ENCODE peak calls at places on chromosomes 11 and 22, in four cellular contexts. S, A, U and T are unnamed samples. For H3K4me1, the result is how much of the 10 kb centered on the place peaks cover.

GRCh38 chr11:126834149-126834548 is 166.4 kb downstream of the KIRREL3 start:
- DNase-seq in A (no peak), S (no peak), U (no peak), T (no peak)

GRCh38 chr11:28346721-28347120 is 238.5 kb downstream of the METTL15 start:
- DNase-seq in U (no peak), S (no peak), A (no peak), T (no peak)

GRCh38 chr11:128772814-128773213 is 78.9 kb downstream of the FLI1 start:
- DNase-seq in U (peak), S (no peak), A (peak), T (peak)

GRCh38 chr22:46195487-46196165 is 45.3 kb downstream of the PPARA start:
- DNase-seq in S (no peak), A (no peak), U (no peak), T (peak)

GRCh38 chr11:133719532-133720235 is 125.6 kb downstream of the SPATA19 start:
- DNase-seq in A (no peak), U (no peak), S (no peak), T (no peak)

GRCh38 chr11:10305262-10305963 is 540 bp downstream of the ADM start:
- DNase-seq in U (peak), A (peak), S (no peak), T (peak)

GRCh38 chr22:33076368-33076767 is 18.2 kb upstream of the SYN3 start:
- DNase-seq in A (no peak), U (no peak), S (no peak), T (no peak)

GRCh38 chr11:125088123-125088522 is 23.3 kb downstream of the TMEM218 start:
- DNase-seq in A (no peak), U (no peak), S (no peak), T (no peak)

GRCh38 chr22:46297151-46297819 is 615 bp downstream of the GTSE1 start:
- DNase-seq in U (no peak), A (no peak), S (no peak), T (peak)

GRCh38 chr11:125941606-125942275 is 4.1 kb upstream of the VSIG10L2 start:
- DNase-seq in A (peak), S (peak), U (peak), T (peak)

GRCh38 chr11:69394234-69394891 is 87.1 kb upstream of the LINC01488 start:
- DNase-seq in S (no peak), A (peak), U (peak), T (no peak)

GRCh38 chr22:39474351-39474991 is 17.7 kb downstream of the MGAT3 start:
- DNase-seq in S (no peak), A (no peak), U (no peak), T (peak)

GRCh38 chr11:109864834-109865557 is 228.2 kb upstream of the ZC3H12C start:
- DNase-seq in U (no peak), A (no peak), S (no peak), T (no peak)

GRCh38 chr11:3810446-3810845 is 2.1 kb downstream of the PGAP2 start:
- DNase-seq in U (no peak), S (no peak), A (no peak), T (no peak)

GRCh38 chr22:48755332-48755949 is 1072.2 kb downstream of the BRD1 start:
- DNase-seq in U (no peak), A (no peak), S (no peak), T (no peak)

GRCh38 chr11:61754534-61755482 is 2.4 kb downstream of the MYRF start:
- DNase-seq in U (peak), A (no peak), S (no peak), T (peak)

GRCh38 chr22:31734512-31734911 is 15.4 kb downstream of the PRR14L start:
- DNase-seq in S (no peak), U (no peak), A (no peak), T (peak)

GRCh38 chr11:85758480-85759039 is 52.4 kb downstream of the SYTL2 start:
- DNase-seq in A (no peak), U (no peak), S (no peak), T (no peak)

GRCh38 chr22:26360169-26360885 is 68.7 kb upstream of the ASPHD2 start:
- DNase-seq in S (peak), U (no peak), A (peak), T (peak)

GRCh38 chr22:43833286-43834240 is 21.5 kb upstream of the EFCAB6 start:
- DNase-seq in S (no peak), A (peak), U (peak), T (no peak)

GRCh38 chr11:79437274-79437980 is 3.4 kb downstream of the TENM4 start:
- DNase-seq in S (peak), A (peak), U (peak), T (no peak)

GRCh38 chr11:16361108-16361869 is 4.9 kb upstream of the SOX6 start:
- DNase-seq in S (no peak), A (no peak), U (no peak), T (no peak)

GRCh38 chr22:24938741-24939341 is 7.7 kb downstream of the LHFPL7 start:
- DNase-seq in S (peak), U (no peak), A (no peak), T (peak)

GRCh38 chr11:77457340-77457739 is 16.6 kb downstream of the PAK1 start:
- DNase-seq in A (no peak), U (no peak), S (no peak), T (no peak)

GRCh38 chr11:2155511-2155910 is 5.5 kb downstream of the INS start:
- DNase-seq in U (no peak), A (no peak), S (no peak), T (no peak)

GRCh38 chr11:60978546-60979380 is 7.3 kb downstream of the CD6 start:
- DNase-seq in A (no peak), S (no peak), U (no peak), T (peak)

GRCh38 chr11:8167796-8168195 is 1.0 kb downstream of the RIC3 start:
- DNase-seq in S (no peak), U (no peak), A (no peak), T (no peak)

GRCh38 chr11:8168485-8169257 is at the start of gene RIC3:
- DNase-seq in U (peak), S (peak), A (peak), T (peak)
- H3K4me3 ChIP-seq in U (peak), S (peak), A (peak), T (peak)

GRCh38 chr11:65415499-65416340 is 6.9 kb upstream of the NEAT1 start:
- DNase-seq in U (peak), A (no peak), S (no peak), T (no peak)

GRCh38 chr11:65416341-65417185 is 6.0 kb upstream of the NEAT1 start:
- DNase-seq in A (peak), S (peak), U (peak), T (peak)

GRCh38 chr11:65417702-65418430 is 4.7 kb upstream of the NEAT1 start:
- DNase-seq in S (peak), A (peak), U (peak), T (no peak)

GRCh38 chr11:65418431-65418680 is 4.2 kb upstream of the NEAT1 start:
- DNase-seq in U (no peak), S (no peak), A (no peak), T (no peak)

GRCh38 chr11:65417221-65417701 is 5.3 kb upstream of the NEAT1 start:
- DNase-seq in A (peak), U (peak), S (peak), T (no peak)
- H3K4me1 ChIP-seq in A (half or more), U (under half), S (under half), T (under half)

GRCh38 chr11:12006552-12007229 is 1.7 kb downstream of the DKK3 start:
- DNase-seq in S (no peak), U (no peak), A (no peak), T (no peak)
- H3K4me3 ChIP-seq in S (no peak), U (peak), A (no peak), T (no peak)

DNA sequence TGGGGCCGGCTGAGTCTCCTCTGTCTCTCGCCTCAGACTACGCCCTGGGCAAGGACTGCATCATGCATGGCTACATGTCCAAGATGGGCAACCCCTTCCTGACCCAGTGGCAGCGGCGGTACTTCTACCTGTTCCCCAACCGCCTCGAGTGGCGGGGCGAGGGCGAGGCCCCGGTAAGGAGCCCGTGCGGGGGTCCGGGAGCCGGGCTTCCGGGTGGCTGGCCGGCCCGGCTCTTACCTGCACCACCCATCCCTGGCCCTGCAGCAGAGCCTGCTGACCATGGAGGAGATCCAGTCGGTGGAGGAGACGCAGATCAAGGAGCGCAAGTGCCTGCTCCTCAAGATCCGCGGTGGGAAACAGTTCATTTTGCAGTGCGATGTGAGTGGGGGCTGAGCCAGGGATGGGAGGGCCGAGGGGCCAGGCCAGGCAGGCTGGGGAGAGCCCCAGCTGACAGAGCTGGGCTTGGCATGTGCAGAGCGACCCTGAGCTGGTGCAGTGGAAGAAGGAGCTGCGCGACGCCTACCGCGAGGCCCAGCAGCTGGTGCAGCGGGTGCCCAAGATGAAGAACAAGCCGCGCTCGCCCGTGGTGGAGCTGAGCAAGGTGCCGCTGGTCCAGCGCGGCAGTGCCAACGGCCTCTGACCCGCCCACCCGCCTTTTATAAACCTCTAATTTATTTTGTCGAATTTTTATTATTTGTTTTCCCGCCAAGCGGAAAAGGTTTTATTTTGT is 4.1 kb upstream of the ANKRD13D start:
- DNase-seq in A (peak), S (no peak), U (peak), T (no peak)
- H3K4me1 ChIP-seq in A (under half), S (under half), U (under half), T (under half)

GRCh38 chr11:118689852-118690552 is 10.6 kb upstream of the TREH start:
- DNase-seq in S (peak), A (peak), U (peak), T (peak)

GRCh38 chr11:118690553-118691304 is 11.3 kb upstream of the TREH start:
- DNase-seq in U (peak), S (no peak), A (no peak), T (no peak)

GRCh38 chr11:118688851-118689502 is 9.5 kb upstream of the TREH start:
- DNase-seq in S (no peak), U (peak), A (peak), T (no peak)

GRCh38 chr11:118687906-118688305 is 8.5 kb upstream of the TREH start:
- DNase-seq in U (peak), S (no peak), A (no peak), T (no peak)

GRCh38 chr11:118689503-118689851 is 10.0 kb upstream of the TREH start:
- DNase-seq in A (no peak), S (no peak), U (no peak), T (no peak)
- H3K4me3 ChIP-seq in A (peak), S (peak), U (peak), T (no peak)

DNA sequence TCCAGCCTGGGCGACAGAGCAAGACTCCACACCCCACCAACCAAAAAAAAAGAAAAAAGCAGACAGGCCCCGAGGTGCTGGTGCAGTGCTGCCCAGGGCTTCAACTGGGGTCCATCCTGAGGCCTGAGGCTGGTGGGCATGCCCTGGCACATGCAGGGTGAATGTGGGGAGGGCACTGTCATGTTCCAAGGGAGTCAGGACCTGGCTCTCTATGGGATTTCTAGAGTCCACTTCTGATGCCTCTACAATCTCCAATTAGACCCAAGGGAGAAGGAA is 10.1 kb downstream of the CENPM start:
- DNase-seq in U (no peak), S (no peak), A (no peak), T (no peak)
- H3K4me1 ChIP-seq in U (under half), S (under half), A (under half), T (under half)

GRCh38 chr11:20022363-20023081 is 137.8 kb downstream of the DBX1 start:
- DNase-seq in U (no peak), S (no peak), A (no peak), T (no peak)

GRCh38 chr11:20021212-20021611 is 139.1 kb downstream of the DBX1 start:
- DNase-seq in A (no peak), S (no peak), U (no peak), T (no peak)

GRCh38 chr11:20021771-20022362 is 138.4 kb downstream of the DBX1 start:
- DNase-seq in S (no peak), A (no peak), U (no peak), T (no peak)

GRCh38 chr11:20024172-20024935 is 135.9 kb downstream of the DBX1 start:
- DNase-seq in A (no peak), U (no peak), S (no peak), T (no peak)

DNA sequence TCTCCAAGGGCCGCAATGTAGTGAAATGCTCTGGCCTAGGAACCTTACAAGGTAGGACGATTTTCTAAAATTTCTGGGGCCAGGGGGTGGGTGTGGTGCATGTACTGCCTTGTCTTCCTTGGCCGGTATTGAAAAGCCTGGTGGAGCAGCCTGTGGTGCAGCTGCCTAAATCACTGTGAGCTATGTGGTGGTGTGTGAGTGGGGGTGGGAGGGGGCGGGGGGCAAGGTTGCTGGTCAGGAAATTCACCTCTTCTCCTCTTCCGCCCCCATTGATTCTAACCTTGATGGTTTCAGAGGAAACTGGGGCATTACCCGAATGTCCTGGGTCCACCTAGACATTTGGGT is 137.2 kb downstream of the DBX1 start:
- DNase-seq in S (no peak), U (no peak), A (no peak), T (no peak)
- H3K4me3 ChIP-seq in S (no peak), U (no peak), A (no peak), T (no peak)